ENCODE peak calls at places on chromosomes 11 and 22, in eight cellular contexts. One of them, this sample, is unnamed.
A peak's percentile ranks its signal among the peaks of the same experiment; 100 is the strongest.

GRCh38 chr11:20762112-20762511 is 92.7 kb downstream of the NELL1 start:
- DNase-seq in cardiac muscle cell: no peak
- DNase-seq in heart left ventricle: no peak
- DNase-seq in fibroblast of villous mesenchyme: no peak
- DNase-seq in mammary epithelial cell: no peak
- DNase-seq in nephron progenitor cell: no peak
- DNase-seq in stomach: no peak
- DNase-seq in MM.1S: no peak
- DNase-seq in this sample: no peak

GRCh38 chr11:498297-499181 is 8.5 kb downstream of the RNH1 start:
- DNase-seq in MM.1S: no peak
- DNase-seq in nephron progenitor cell: no peak
- DNase-seq in mammary epithelial cell: no peak
- DNase-seq in stomach: no peak
- DNase-seq in heart left ventricle: no peak
- DNase-seq in cardiac muscle cell: no peak
- DNase-seq in fibroblast of villous mesenchyme: no peak
- DNase-seq in this sample: no peak

GRCh38 chr22:17966403-17966717 is 58.0 kb downstream of the MICAL3 start:
- DNase-seq in MM.1S: no peak
- DNase-seq in fibroblast of villous mesenchyme: no peak
- DNase-seq in stomach: no peak
- DNase-seq in mammary epithelial cell: no peak
- DNase-seq in nephron progenitor cell: no peak
- DNase-seq in cardiac muscle cell: no peak
- DNase-seq in heart left ventricle: no peak
- DNase-seq in this sample: no peak

GRCh38 chr11:131246589-131247164 is 123.7 kb upstream of the NTM start:
- DNase-seq in nephron progenitor cell: peak; percentile 76
- DNase-seq in fibroblast of villous mesenchyme: no peak
- DNase-seq in heart left ventricle: no peak
- DNase-seq in MM.1S: no peak
- DNase-seq in mammary epithelial cell: no peak
- DNase-seq in stomach: peak; percentile 55
- DNase-seq in cardiac muscle cell: peak; percentile 80
- DNase-seq in this sample: peak; percentile 71

GRCh38 chr22:27990879-27991278 is 71.8 kb upstream of the PITPNB start:
- DNase-seq in nephron progenitor cell: peak; percentile 51
- DNase-seq in heart left ventricle: peak; percentile 66
- DNase-seq in cardiac muscle cell: peak; percentile 61
- DNase-seq in stomach: peak; percentile 35
- DNase-seq in fibroblast of villous mesenchyme: peak; percentile 56
- DNase-seq in mammary epithelial cell: no peak
- DNase-seq in MM.1S: no peak
- DNase-seq in this sample: peak; percentile 72

GRCh38 chr11:13963169-13963948 is 836 bp downstream of the SPON1 start:
- DNase-seq in MM.1S: no peak
- DNase-seq in heart left ventricle: peak; percentile 29
- DNase-seq in stomach: no peak
- DNase-seq in cardiac muscle cell: peak; percentile 42
- DNase-seq in mammary epithelial cell: no peak
- DNase-seq in fibroblast of villous mesenchyme: peak; percentile 16
- DNase-seq in nephron progenitor cell: peak; percentile 58
- DNase-seq in this sample: no peak

GRCh38 chr11:61280883-61281580 is 14.1 kb downstream of the VWCE start:
- DNase-seq in heart left ventricle: no peak
- DNase-seq in MM.1S: no peak
- DNase-seq in mammary epithelial cell: no peak
- DNase-seq in fibroblast of villous mesenchyme: no peak
- DNase-seq in stomach: no peak
- DNase-seq in cardiac muscle cell: no peak
- DNase-seq in nephron progenitor cell: no peak
- DNase-seq in this sample: no peak

GRCh38 chr11:7673724-7674434 is 579 bp upstream of the CYB5R2 start:
- DNase-seq in mammary epithelial cell: no peak
- DNase-seq in fibroblast of villous mesenchyme: peak; percentile 49
- DNase-seq in MM.1S: no peak
- DNase-seq in stomach: peak; percentile 63
- DNase-seq in cardiac muscle cell: peak; percentile 45
- DNase-seq in heart left ventricle: no peak
- DNase-seq in nephron progenitor cell: peak; percentile 55
- DNase-seq in this sample: peak; percentile 41

GRCh38 chr11:1072116-1072820 is 2.4 kb upstream of the MUC2 start:
- DNase-seq in nephron progenitor cell: no peak
- DNase-seq in fibroblast of villous mesenchyme: peak; percentile 72
- DNase-seq in MM.1S: no peak
- DNase-seq in cardiac muscle cell: no peak
- DNase-seq in stomach: no peak
- DNase-seq in heart left ventricle: peak; percentile 67
- DNase-seq in mammary epithelial cell: no peak
- DNase-seq in this sample: peak; percentile 28

GRCh38 chr11:95853138-95853537 is 62.8 kb downstream of the CEP57 start:
- DNase-seq in heart left ventricle: no peak
- DNase-seq in nephron progenitor cell: no peak
- DNase-seq in MM.1S: no peak
- DNase-seq in stomach: no peak
- DNase-seq in fibroblast of villous mesenchyme: no peak
- DNase-seq in cardiac muscle cell: no peak
- DNase-seq in mammary epithelial cell: no peak
- DNase-seq in this sample: no peak

GRCh38 chr11:95845168-95845567 is 54.9 kb downstream of the CEP57 start:
- DNase-seq in mammary epithelial cell: no peak
- DNase-seq in stomach: no peak
- DNase-seq in MM.1S: no peak
- DNase-seq in nephron progenitor cell: no peak
- DNase-seq in cardiac muscle cell: no peak
- DNase-seq in heart left ventricle: no peak
- DNase-seq in fibroblast of villous mesenchyme: no peak
- DNase-seq in this sample: no peak

GRCh38 chr11:95850137-95850536 is 59.8 kb downstream of the CEP57 start:
- DNase-seq in MM.1S: no peak
- DNase-seq in mammary epithelial cell: no peak
- DNase-seq in heart left ventricle: no peak
- DNase-seq in nephron progenitor cell: no peak
- DNase-seq in cardiac muscle cell: no peak
- DNase-seq in stomach: no peak
- DNase-seq in fibroblast of villous mesenchyme: no peak
- DNase-seq in this sample: no peak

GRCh38 chr11:95853862-95854261 is 63.6 kb downstream of the CEP57 start:
- DNase-seq in mammary epithelial cell: no peak
- DNase-seq in heart left ventricle: no peak
- DNase-seq in cardiac muscle cell: no peak
- DNase-seq in fibroblast of villous mesenchyme: no peak
- DNase-seq in stomach: no peak
- DNase-seq in nephron progenitor cell: no peak
- DNase-seq in MM.1S: no peak
- DNase-seq in this sample: no peak

GRCh38 chr11:95849087-95849825 is 59.0 kb downstream of the CEP57 start:
- DNase-seq in stomach: peak; percentile 41
- DNase-seq in fibroblast of villous mesenchyme: peak; percentile 79
- DNase-seq in nephron progenitor cell: peak; percentile 16
- DNase-seq in cardiac muscle cell: peak; percentile 60
- DNase-seq in heart left ventricle: peak; percentile 43
- DNase-seq in mammary epithelial cell: peak; percentile 67
- DNase-seq in MM.1S: peak; percentile 42
- DNase-seq in this sample: peak; percentile 53
- TF ChIP-seq CTCF in stomach: no peak
- TF ChIP-seq CTCF in fibroblast of villous mesenchyme: peak; percentile 56
- TF ChIP-seq CTCF in nephron progenitor cell: peak; percentile 39
- TF ChIP-seq CTCF in cardiac muscle cell: peak; percentile 52
- TF ChIP-seq CTCF in heart left ventricle: peak; percentile 62
- TF ChIP-seq CTCF in mammary epithelial cell: peak; percentile 53
- TF ChIP-seq CTCF in MM.1S: peak; percentile 36
- TF ChIP-seq CTCF in this sample: no peak

DNA sequence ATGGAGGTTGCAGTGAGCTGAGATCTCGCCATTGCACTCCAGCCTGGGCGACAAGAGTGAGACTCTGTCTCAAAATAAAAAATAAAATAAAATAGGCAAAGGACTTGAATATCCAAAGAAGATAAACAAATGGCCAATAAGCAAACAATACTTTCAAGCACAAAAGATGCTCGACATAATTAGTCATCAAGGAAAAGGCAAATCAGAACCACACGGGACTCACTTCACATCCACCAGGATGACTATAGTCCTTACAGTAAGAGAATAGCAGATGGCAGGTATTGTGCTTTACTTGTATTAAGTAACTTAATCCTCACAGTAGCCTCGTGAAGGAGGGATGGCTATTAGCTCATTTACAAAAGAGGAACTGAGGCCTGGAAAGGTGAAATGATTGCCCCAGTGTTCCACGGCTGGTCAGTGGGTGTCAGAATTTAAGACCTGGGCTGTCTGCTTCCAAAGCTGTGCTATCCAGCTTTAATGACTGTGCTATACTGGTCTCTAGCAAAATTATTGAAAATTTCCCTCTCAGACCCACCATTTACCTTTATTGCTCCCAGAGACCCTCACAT is 40.2 kb upstream of the RBFOX2 start:
- DNase-seq in cardiac muscle cell: no peak
- DNase-seq in mammary epithelial cell: no peak
- DNase-seq in heart left ventricle: no peak
- DNase-seq in stomach: no peak
- DNase-seq in nephron progenitor cell: no peak
- DNase-seq in fibroblast of villous mesenchyme: peak; percentile 13
- DNase-seq in MM.1S: no peak
- DNase-seq in this sample: no peak
- TF ChIP-seq CTCF in cardiac muscle cell: no peak
- TF ChIP-seq CTCF in mammary epithelial cell: no peak
- TF ChIP-seq CTCF in heart left ventricle: no peak
- TF ChIP-seq CTCF in stomach: no peak
- TF ChIP-seq CTCF in nephron progenitor cell: no peak
- TF ChIP-seq CTCF in fibroblast of villous mesenchyme: no peak
- TF ChIP-seq CTCF in MM.1S: no peak
- TF ChIP-seq CTCF in this sample: no peak

DNA sequence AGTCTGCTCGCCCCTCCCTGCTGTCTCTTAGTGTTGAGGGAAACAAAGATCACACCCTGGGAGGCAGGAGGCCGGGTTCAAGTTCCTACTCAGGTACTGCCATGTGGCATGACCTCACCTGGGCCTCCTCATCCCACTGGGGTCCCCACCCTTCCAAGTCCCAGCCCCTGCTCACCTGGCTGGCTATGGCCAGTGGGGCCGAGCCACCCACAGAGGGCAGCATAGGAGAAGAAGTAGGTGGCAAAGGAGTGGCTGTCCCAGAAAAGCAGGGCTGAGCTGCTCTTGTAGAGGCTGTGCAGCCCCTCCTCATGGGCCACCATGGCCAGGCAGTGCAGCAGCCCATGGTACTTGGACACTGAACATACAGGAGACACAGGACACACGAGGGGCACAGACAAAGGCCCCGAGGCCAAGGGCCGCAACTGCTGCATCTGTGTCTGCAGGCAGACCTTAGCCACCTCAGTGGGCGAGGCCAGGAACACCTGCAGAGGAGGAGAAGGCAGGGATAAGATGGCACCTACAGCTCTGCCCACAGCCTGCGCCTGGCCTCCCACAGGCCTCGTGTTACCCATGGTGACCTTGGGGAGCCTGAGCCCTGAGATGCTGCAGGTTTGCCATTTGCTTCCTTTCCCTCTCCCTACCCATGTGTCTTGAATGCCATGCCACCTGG is 50.6 kb upstream of the MPEG1 start:
- DNase-seq in stomach: peak; percentile 63
- DNase-seq in heart left ventricle: no peak
- DNase-seq in fibroblast of villous mesenchyme: no peak
- DNase-seq in cardiac muscle cell: peak; percentile 41
- DNase-seq in MM.1S: no peak
- DNase-seq in nephron progenitor cell: peak; percentile 12
- DNase-seq in mammary epithelial cell: peak; percentile 16
- DNase-seq in this sample: peak; percentile 17
- TF ChIP-seq CTCF in stomach: no peak
- TF ChIP-seq CTCF in heart left ventricle: peak; percentile 12
- TF ChIP-seq CTCF in fibroblast of villous mesenchyme: peak; percentile 4
- TF ChIP-seq CTCF in cardiac muscle cell: no peak
- TF ChIP-seq CTCF in MM.1S: peak; percentile 49
- TF ChIP-seq CTCF in nephron progenitor cell: no peak
- TF ChIP-seq CTCF in mammary epithelial cell: peak; percentile 75
- TF ChIP-seq CTCF in this sample: no peak

DNA sequence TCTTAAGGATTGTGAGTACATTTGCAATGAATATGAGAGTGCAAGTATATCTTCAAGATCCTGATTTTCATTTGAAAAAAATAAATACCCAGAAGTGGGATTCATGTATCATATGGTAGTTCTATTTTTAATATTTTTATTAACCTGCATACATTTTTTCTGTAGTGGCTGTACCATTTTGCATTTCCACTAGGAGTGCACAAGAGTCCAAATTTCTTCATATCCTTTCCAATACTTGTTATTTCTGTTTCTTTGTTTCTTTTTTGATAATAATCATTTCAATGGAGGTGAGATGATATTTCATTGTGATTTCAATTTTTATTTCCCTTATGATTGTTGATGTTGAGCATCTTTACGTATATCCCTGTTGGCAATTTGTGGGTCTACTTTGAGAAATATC is 759.8 kb upstream of the CNTN5 start:
- DNase-seq in stomach: no peak
- DNase-seq in heart left ventricle: no peak
- DNase-seq in fibroblast of villous mesenchyme: no peak
- DNase-seq in nephron progenitor cell: no peak
- DNase-seq in MM.1S: no peak
- DNase-seq in cardiac muscle cell: no peak
- DNase-seq in mammary epithelial cell: no peak
- DNase-seq in this sample: no peak
- TF ChIP-seq CTCF in stomach: no peak
- TF ChIP-seq CTCF in heart left ventricle: no peak
- TF ChIP-seq CTCF in fibroblast of villous mesenchyme: no peak
- TF ChIP-seq CTCF in nephron progenitor cell: peak; percentile 20
- TF ChIP-seq CTCF in MM.1S: peak; percentile 24
- TF ChIP-seq CTCF in cardiac muscle cell: peak; percentile 37
- TF ChIP-seq CTCF in mammary epithelial cell: no peak
- TF ChIP-seq CTCF in this sample: peak; percentile 75

GRCh38 chr22:20875296-20875695 is 16.5 kb downstream of the SNAP29 start:
- DNase-seq in mammary epithelial cell: no peak
- DNase-seq in heart left ventricle: no peak
- DNase-seq in MM.1S: no peak
- DNase-seq in cardiac muscle cell: no peak
- DNase-seq in stomach: no peak
- DNase-seq in fibroblast of villous mesenchyme: no peak
- DNase-seq in nephron progenitor cell: no peak
- DNase-seq in this sample: no peak

GRCh38 chr22:20868225-20868944 is 9.6 kb downstream of the SNAP29 start:
- DNase-seq in stomach: no peak
- DNase-seq in nephron progenitor cell: no peak
- DNase-seq in MM.1S: no peak
- DNase-seq in mammary epithelial cell: no peak
- DNase-seq in fibroblast of villous mesenchyme: peak; percentile 52
- DNase-seq in cardiac muscle cell: no peak
- DNase-seq in heart left ventricle: no peak
- DNase-seq in this sample: no peak

GRCh38 chr22:20869234-20869633 is 10.4 kb downstream of the SNAP29 start:
- DNase-seq in stomach: no peak
- DNase-seq in fibroblast of villous mesenchyme: no peak
- DNase-seq in MM.1S: no peak
- DNase-seq in nephron progenitor cell: no peak
- DNase-seq in cardiac muscle cell: no peak
- DNase-seq in heart left ventricle: no peak
- DNase-seq in mammary epithelial cell: no peak
- DNase-seq in this sample: no peak

GRCh38 chr22:20877715-20878114 is 18.9 kb downstream of the SNAP29 start:
- DNase-seq in heart left ventricle: no peak
- DNase-seq in fibroblast of villous mesenchyme: no peak
- DNase-seq in mammary epithelial cell: no peak
- DNase-seq in cardiac muscle cell: no peak
- DNase-seq in nephron progenitor cell: no peak
- DNase-seq in MM.1S: no peak
- DNase-seq in stomach: no peak
- DNase-seq in this sample: no peak

GRCh38 chr22:20873215-20873614 is 14.4 kb downstream of the SNAP29 start:
- DNase-seq in mammary epithelial cell: no peak
- DNase-seq in cardiac muscle cell: no peak
- DNase-seq in fibroblast of villous mesenchyme: no peak
- DNase-seq in nephron progenitor cell: no peak
- DNase-seq in stomach: no peak
- DNase-seq in heart left ventricle: no peak
- DNase-seq in MM.1S: no peak
- DNase-seq in this sample: no peak
- TF ChIP-seq CTCF in mammary epithelial cell: no peak
- TF ChIP-seq CTCF in cardiac muscle cell: no peak
- TF ChIP-seq CTCF in fibroblast of villous mesenchyme: no peak
- TF ChIP-seq CTCF in nephron progenitor cell: no peak
- TF ChIP-seq CTCF in stomach: no peak
- TF ChIP-seq CTCF in heart left ventricle: no peak
- TF ChIP-seq CTCF in MM.1S: no peak
- TF ChIP-seq CTCF in this sample: no peak

This sample was measured in endothelial cell.